ENCODE peak calls at places on chromosome 15, in four cellular contexts. F is tibial artery, A is WTC11, W is fibroblast of pulmonary artery. P is an unnamed sample.

GRCh38 chr15:74228723-74229081 is 7.4 kb upstream of the CCDC33 start:
- DNase-seq in F (no peak), A (peak; percentile 25), W (peak; percentile 28), P (no peak)

GRCh38 chr15:45521596-45522167 is 873 bp downstream of the SLC30A4 start:
- DNase-seq in F (no peak), A (no peak), W (peak; percentile 3), P (no peak)

GRCh38 chr15:77834276-77834990 is 201.7 kb upstream of the LINGO1 start:
- DNase-seq in F (no peak), A (no peak), W (no peak), P (no peak)

GRCh38 chr15:77070180-77070499 is 769 bp downstream of the TSPAN3 start:
- DNase-seq in F (no peak), A (no peak), W (no peak), P (no peak)

GRCh38 chr15:56719774-56720555 is 13.3 kb downstream of the ZNF280D start:
- DNase-seq in F (no peak), A (no peak), W (no peak), P (no peak)

GRCh38 chr15:51874751-51875644 is 45.5 kb downstream of the TMOD3 start:
- DNase-seq in F (peak; percentile 62), A (no peak), W (peak; percentile 98), P (peak; percentile 94)

GRCh38 chr15:56042982-56043980 is 49.9 kb upstream of the NEDD4 start:
- DNase-seq in F (no peak), A (no peak), W (no peak), P (no peak)

GRCh38 chr15:23857028-23857641 is 170.0 kb upstream of the NDN start:
- DNase-seq in F (no peak), A (peak; percentile 69), W (peak; percentile 51), P (peak; percentile 3)

GRCh38 chr15:45088801-45089711 is 24.9 kb downstream of the DUOX2 start:
- DNase-seq in F (no peak), A (no peak), W (no peak), P (no peak)

GRCh38 chr15:28873585-28874139 is 12.1 kb upstream of the APBA2 start:
- DNase-seq in F (no peak), A (no peak), W (no peak), P (no peak)

GRCh38 chr15:28873006-28873405 is 12.8 kb upstream of the APBA2 start:
- DNase-seq in F (no peak), A (no peak), W (no peak), P (no peak)

GRCh38 chr15:28868744-28869143 is 17.0 kb upstream of the APBA2 start:
- DNase-seq in F (no peak), A (no peak), W (no peak), P (no peak)

GRCh38 chr15:28875461-28875965 is 10.3 kb upstream of the APBA2 start:
- DNase-seq in F (no peak), A (no peak), W (no peak), P (no peak)

DNA sequence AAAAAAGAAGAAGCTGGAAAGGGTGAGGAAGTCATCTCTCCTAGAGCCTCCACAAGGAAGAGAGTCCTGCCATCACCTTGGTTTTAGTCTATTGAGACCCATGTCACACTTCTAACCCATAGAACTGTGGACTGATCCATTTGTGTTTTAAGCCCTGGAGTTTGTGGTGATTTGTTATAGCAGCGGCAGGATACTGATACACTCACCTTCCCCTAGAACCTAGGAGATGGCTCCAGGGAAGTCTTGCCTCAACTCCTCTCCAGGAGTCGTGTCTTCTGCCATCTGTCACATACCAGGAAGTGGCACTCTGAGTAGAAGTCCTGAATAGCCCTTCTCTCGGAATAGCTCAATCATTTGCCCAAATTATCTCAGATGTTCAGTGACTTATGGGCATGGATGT is 14.6 kb upstream of the APBA2 start:
- DNase-seq in F (no peak), A (no peak), W (no peak), P (no peak)
- TF ChIP-seq CTCF in F (no peak), A (no peak), W (no peak), P (no peak)

DNA sequence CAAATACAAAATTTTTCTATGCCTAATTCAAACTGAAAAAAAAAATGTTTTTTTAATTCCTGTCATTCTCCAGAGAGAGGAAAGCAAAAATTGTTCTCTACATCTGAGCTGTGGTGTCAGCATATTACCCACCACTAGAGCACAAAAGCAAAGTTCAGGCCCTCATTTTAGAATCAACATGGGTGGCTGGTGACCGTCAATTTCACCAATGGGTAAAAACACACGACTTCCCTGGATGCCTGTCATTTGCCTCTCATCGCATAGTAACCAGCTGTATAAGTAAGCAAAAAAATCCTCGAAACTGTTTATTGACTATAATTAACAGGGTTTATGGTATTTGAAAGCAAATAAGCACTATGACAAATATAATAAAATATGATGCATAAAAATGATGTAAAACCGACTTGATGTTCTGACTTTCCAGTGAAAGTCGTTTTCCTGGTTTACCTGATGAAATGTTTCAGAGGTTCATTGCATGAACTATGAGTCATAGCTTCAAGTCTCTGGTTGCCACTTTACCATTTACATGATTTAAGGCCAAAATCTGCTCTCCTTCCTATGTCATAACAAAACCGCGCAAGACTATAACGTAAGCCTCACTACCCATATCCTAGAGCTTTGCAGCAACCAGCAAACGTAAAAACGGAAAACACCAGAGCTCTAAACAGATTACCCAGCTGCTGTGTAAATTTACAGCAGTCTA is 60.5 kb downstream of the THBS1 start:
- DNase-seq in F (no peak), A (no peak), W (no peak), P (no peak)
- TF ChIP-seq CTCF in F (no peak), A (no peak), W (no peak), P (no peak)

GRCh38 chr15:68304611-68305337 is 27.2 kb downstream of the FEM1B start:
- DNase-seq in F (peak; percentile 15), A (peak; percentile 46), W (no peak), P (no peak)
- TF ChIP-seq CTCF in F (no peak), A (no peak), W (no peak), P (peak; percentile 7)

GRCh38 chr15:64213646-64214045 is 50.8 kb upstream of the PPIB start:
- DNase-seq in F (no peak), A (no peak), W (no peak), P (no peak)

GRCh38 chr15:64211696-64212095 is 48.9 kb upstream of the PPIB start:
- DNase-seq in F (no peak), A (no peak), W (no peak), P (no peak)

GRCh38 chr15:64205202-64205601 is 42.4 kb upstream of the PPIB start:
- DNase-seq in F (no peak), A (no peak), W (no peak), P (no peak)

GRCh38 chr15:64209680-64210334 is 47.0 kb upstream of the PPIB start:
- DNase-seq in F (no peak), A (no peak), W (peak; percentile 69), P (peak; percentile 46)
- TF ChIP-seq CTCF in F (peak; percentile 37), A (no peak), W (peak; percentile 45), P (peak; percentile 36)

GRCh38 chr15:37289109-37289765 is 188.9 kb upstream of the MEIS2 start:
- DNase-seq in F (no peak), A (peak; percentile 29), W (peak; percentile 28), P (peak; percentile 15)
- TF ChIP-seq CTCF in F (no peak), A (no peak), W (peak; percentile 54), P (peak; percentile 63)

DNA sequence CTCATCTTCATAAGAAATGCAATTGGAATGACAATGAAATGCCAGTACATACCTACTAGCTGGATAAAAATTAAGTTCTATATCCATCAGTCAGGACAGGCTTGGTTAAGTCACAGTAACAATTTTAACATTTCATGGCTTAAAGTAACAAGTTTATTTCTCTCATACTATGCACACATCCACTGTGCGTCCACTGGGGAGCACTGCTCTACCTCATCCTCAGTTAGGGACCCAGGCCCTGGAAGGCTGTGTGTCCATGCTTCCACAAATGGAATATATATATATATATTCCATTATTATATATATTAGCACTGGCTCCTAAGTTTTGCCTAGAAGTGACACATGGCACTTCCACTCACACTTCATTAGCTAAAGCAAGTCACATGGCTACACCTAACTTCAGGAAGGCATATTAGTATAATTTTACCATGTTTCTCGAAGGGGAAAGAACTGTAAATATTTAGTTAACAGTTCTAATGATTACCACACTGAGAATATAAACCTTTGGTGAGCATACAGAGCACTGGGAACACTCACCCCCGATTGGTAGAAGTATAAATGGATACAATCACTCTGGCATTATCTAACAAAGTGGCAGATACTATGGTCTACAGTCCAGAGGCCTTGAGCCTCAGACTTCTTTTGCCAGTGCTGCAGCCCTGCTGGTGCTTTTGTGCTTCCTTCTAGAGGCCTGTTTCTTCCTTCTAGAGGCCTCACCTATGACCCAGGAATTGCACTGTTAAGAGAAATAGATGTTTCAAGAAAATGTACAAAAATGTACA is 28.6 kb downstream of the AP3S2 start:
- DNase-seq in F (no peak), A (no peak), W (no peak), P (no peak)
- TF ChIP-seq CTCF in F (no peak), A (no peak), W (no peak), P (no peak)

GRCh38 chr15:85337398-85338074 is 42.9 kb upstream of the AKAP13 start:
- DNase-seq in F (no peak), A (no peak), W (no peak), P (no peak)
- TF ChIP-seq CTCF in F (no peak), A (no peak), W (no peak), P (no peak)

GRCh38 chr15:80611543-80612080 is 83.5 kb upstream of the ABHD17C start:
- DNase-seq in F (no peak), A (no peak), W (no peak), P (no peak)
- TF ChIP-seq CTCF in F (no peak), A (no peak), W (no peak), P (no peak)